ENCODE peak calls at places on chromosomes 6 and 20, in nine cellular contexts. B, S, R, A, Y, E, H, Z and J are unnamed samples.

GRCh38 chr6:127855542-127856159 is 45.2 kb downstream of the THEMIS start:
- DNase-seq in R (peak), A (no peak), E (no peak), H (peak), S (peak), B (peak), Z (no peak), Y (no peak), J (no peak)

GRCh38 chr6:102300350-102300749 is 906.8 kb downstream of the GRIK2 start:
- DNase-seq in S (no peak), E (no peak), H (no peak), R (no peak), B (no peak), Z (no peak), Y (no peak), A (no peak), J (no peak)

GRCh38 chr6:142566628-142567396 is 265.0 kb downstream of the ADGRG6 start:
- DNase-seq in H (peak), E (no peak), R (peak), S (peak), Y (no peak), A (no peak), B (peak), Z (peak), J (no peak)

GRCh38 chr6:84657486-84657885 is 106.9 kb downstream of the TBX18 start:
- DNase-seq in S (peak), R (no peak), E (no peak), Z (no peak), A (no peak), Y (no peak), B (no peak), H (no peak), J (no peak)

GRCh38 chr20:62367483-62368302 is 581 bp upstream of the LAMA5 start:
- DNase-seq in Z (no peak), B (no peak), R (no peak), S (no peak), A (peak), E (no peak), Y (no peak), H (no peak), J (no peak)

GRCh38 chr20:9334866-9335265 is 179.5 kb upstream of the LAMP5 start:
- DNase-seq in A (no peak), B (no peak), R (no peak), Z (no peak), Y (no peak), H (no peak), S (no peak), E (no peak), J (no peak)

GRCh38 chr20:64222273-64222672 is 33.3 kb upstream of the PCMTD2 start:
- DNase-seq in E (no peak), B (no peak), S (peak), H (peak), A (no peak), R (no peak), Y (no peak), Z (no peak), J (no peak)

GRCh38 chr20:31673943-31674463 is 36.3 kb downstream of the COX4I2 start:
- DNase-seq in Z (no peak), R (no peak), B (no peak), S (no peak), A (no peak), Y (no peak), E (no peak), H (no peak), J (no peak)

GRCh38 chr6:128327890-128328289 is 192.5 kb downstream of the PTPRK start:
- DNase-seq in S (peak), Z (no peak), E (no peak), B (peak), Y (peak), A (no peak), R (peak), H (no peak), J (no peak)

GRCh38 chr20:7180261-7181045 is 413.0 kb downstream of the BMP2 start:
- DNase-seq in Z (no peak), A (no peak), B (no peak), E (no peak), S (no peak), H (peak), R (no peak), Y (no peak), J (peak)

GRCh38 chr6:30200551-30201281 is 12.5 kb downstream of the TRIM26 start:
- DNase-seq in Z (no peak), S (no peak), A (no peak), R (no peak), B (no peak), Y (no peak), E (no peak), H (no peak), J (no peak)

GRCh38 chr20:58209652-58210397 is 18.6 kb downstream of the ANKRD60 start:
- DNase-seq in H (peak), R (peak), B (peak), E (peak), Y (peak), Z (peak), A (peak), S (peak), J (no peak)

GRCh38 chr6:47044418-47044817 is 2.3 kb upstream of the ADGRF1 start:
- DNase-seq in H (peak), Z (no peak), B (no peak), E (no peak), R (no peak), Y (no peak), A (no peak), S (peak), J (no peak)

GRCh38 chr6:96626749-96627353 is 63.9 kb downstream of the FHL5 start:
- DNase-seq in R (no peak), A (no peak), Y (peak), S (peak), B (peak), E (no peak), Z (no peak), H (peak), J (no peak)

GRCh38 chr6:138509371-138509770 is 10.1 kb upstream of the NHSL1 start:
- DNase-seq in R (peak), S (peak), H (peak), E (no peak), Z (no peak), A (no peak), B (peak), Y (peak), J (no peak)